ENCODE peak calls at places on chromosomes 1 and 21, in five cellular contexts. J is left lung, B is cardiac muscle cell, Q is right lobe of liver, P is adipocyte. X is an unnamed sample.

GRCh38 chr1:32981003-32981909 is 16.6 kb upstream of the RNF19B start:
- DNase-seq in P (peak; percentile 47), B (no peak), Q (no peak), J (peak; percentile 84), X (no peak)

GRCh38 chr1:41963636-41964035 is 44.9 kb upstream of the HIVEP3 start:
- DNase-seq in Q (no peak), J (no peak), P (no peak), B (no peak), X (no peak)

GRCh38 chr21:46097826-46098286 is at the start of gene COL6A2:
- DNase-seq in Q (peak; percentile 59), B (peak; percentile 82), P (peak; percentile 89), J (peak; percentile 53), X (peak; percentile 75)

GRCh38 chr21:28229811-28230210 is 762.9 kb downstream of the LTN1 start:
- DNase-seq in P (peak; percentile 82), J (no peak), Q (no peak), B (no peak), X (no peak)

GRCh38 chr1:54225378-54225777 is 25.4 kb downstream of the MRPL37 start:
- DNase-seq in B (no peak), J (no peak), P (no peak), Q (no peak), X (no peak)

GRCh38 chr1:220734571-220735326 is 13.4 kb upstream of the MTARC2 start:
- DNase-seq in J (no peak), P (peak; percentile 72), Q (no peak), B (no peak), X (no peak)

GRCh38 chr1:37484325-37485051 is 10.1 kb downstream of the ZC3H12A start:
- DNase-seq in J (no peak), B (no peak), P (no peak), Q (no peak), X (no peak)

GRCh38 chr1:94332952-94333351 is 85.2 kb upstream of the ABCD3 start:
- DNase-seq in B (no peak), P (no peak), J (no peak), Q (no peak), X (no peak)

GRCh38 chr1:203444077-203444683 is 31.4 kb upstream of the PRELP start:
- DNase-seq in J (no peak), Q (no peak), B (no peak), P (no peak), X (no peak)

GRCh38 chr1:230140221-230141001 is 73.4 kb downstream of the GALNT2 start:
- DNase-seq in B (no peak), J (no peak), P (no peak), Q (peak; percentile 52), X (no peak)

GRCh38 chr1:37601441-37601840 is 5.7 kb upstream of the GNL2 start:
- DNase-seq in J (no peak), P (peak; percentile 14), Q (no peak), B (no peak), X (no peak)

GRCh38 chr1:9443913-9444445 is 95.3 kb upstream of the SLC25A33 start:
- DNase-seq in J (no peak), P (peak; percentile 23), Q (no peak), B (peak; percentile 27), X (no peak)

GRCh38 chr1:36971832-36972231 is 62.5 kb downstream of the GRIK3 start:
- DNase-seq in P (no peak), J (no peak), B (no peak), Q (no peak), X (no peak)

GRCh38 chr1:159879136-159879535 is 16.7 kb upstream of the VSIG8 start:
- DNase-seq in Q (no peak), B (no peak), J (no peak), P (no peak), X (no peak)

GRCh38 chr1:155967410-155968400 is 10.6 kb downstream of the ARHGEF2 start:
- DNase-seq in Q (peak; percentile 62), B (no peak), P (no peak), J (no peak), X (no peak)

GRCh38 chr1:9859252-9860014 is 35.7 kb upstream of the CLSTN1 start:
- DNase-seq in J (no peak), P (peak; percentile 20), B (no peak), Q (no peak), X (no peak)

GRCh38 chr1:59316497-59317128 is 19.7 kb downstream of the FGGY start:
- DNase-seq in B (no peak), J (no peak), P (peak; percentile 84), Q (no peak), X (no peak)

GRCh38 chr1:189121941-189122340 is 1355.7 kb downstream of the BRINP3 start:
- DNase-seq in P (peak; percentile 73), J (no peak), Q (no peak), B (no peak), X (no peak)

GRCh38 chr1:56688522-56689026 is 43.5 kb downstream of the PRKAA2 start:
- DNase-seq in B (no peak), Q (no peak), P (peak; percentile 50), J (no peak), X (no peak)

GRCh38 chr1:227729881-227730629 is 5.0 kb downstream of the JMJD4 start:
- DNase-seq in J (no peak), P (peak; percentile 75), B (peak; percentile 38), Q (no peak), X (no peak)

GRCh38 chr1:8629241-8630091 is 188.0 kb downstream of the RERE start:
- DNase-seq in Q (no peak), J (no peak), P (peak; percentile 43), B (peak; percentile 42), X (no peak)

GRCh38 chr1:1908506-1908791 is 6.6 kb upstream of the CALML6 start:
- DNase-seq in Q (no peak), B (no peak), J (no peak), P (no peak), X (no peak)

GRCh38 chr1:16013220-16013907 is 4.5 kb downstream of the HSPB7 start:
- DNase-seq in J (peak; percentile 78), B (peak; percentile 90), P (peak; percentile 74), Q (peak; percentile 55), X (peak; percentile 76)

GRCh38 chr21:15967661-15968060 is 237.9 kb downstream of the USP25 start:
- DNase-seq in P (peak; percentile 18), B (no peak), J (no peak), Q (no peak), X (no peak)

GRCh38 chr1:143691400-143691891 is 280.3 kb downstream of the FAM72C start:
- DNase-seq in B (no peak), J (no peak), Q (no peak), P (peak; percentile 3), X (no peak)

GRCh38 chr1:143689781-143690180 is 282.0 kb downstream of the FAM72C start:
- DNase-seq in P (no peak), B (no peak), Q (no peak), J (no peak), X (no peak)

GRCh38 chr1:143691971-143692529 is 279.7 kb downstream of the FAM72C start:
- DNase-seq in P (no peak), Q (no peak), B (no peak), J (no peak), X (no peak)

GRCh38 chr1:143698016-143698415 is 273.8 kb downstream of the FAM72C start:
- DNase-seq in Q (peak; percentile 43), B (no peak), P (peak; percentile 6), J (no peak), X (no peak)

GRCh38 chr1:143694085-143694484 is 277.7 kb downstream of the FAM72C start:
- DNase-seq in Q (no peak), P (no peak), B (no peak), J (no peak), X (no peak)
- H3K4me1 ChIP-seq in Q (no peaks in the 10 kb centered on the region), P (peaks cover 1% of the 10 kb centered on the region), B (no peaks in the 10 kb centered on the region), J (no peaks in the 10 kb centered on the region), X (no peaks in the 10 kb centered on the region)

GRCh38 chr1:92476071-92476607 is 10.6 kb downstream of the GFI1 start:
- DNase-seq in B (no peak), Q (no peak), J (no peak), P (no peak), X (no peak)

GRCh38 chr1:92478393-92478792 is 8.3 kb downstream of the GFI1 start:
- DNase-seq in J (no peak), B (no peak), Q (no peak), P (no peak), X (no peak)

GRCh38 chr1:92473781-92474495 is 12.8 kb downstream of the GFI1 start:
- DNase-seq in Q (no peak), P (no peak), B (no peak), J (no peak), X (no peak)

GRCh38 chr1:92479587-92479986 is 7.1 kb downstream of the GFI1 start:
- DNase-seq in J (no peak), B (no peak), Q (no peak), P (no peak), X (no peak)

DNA sequence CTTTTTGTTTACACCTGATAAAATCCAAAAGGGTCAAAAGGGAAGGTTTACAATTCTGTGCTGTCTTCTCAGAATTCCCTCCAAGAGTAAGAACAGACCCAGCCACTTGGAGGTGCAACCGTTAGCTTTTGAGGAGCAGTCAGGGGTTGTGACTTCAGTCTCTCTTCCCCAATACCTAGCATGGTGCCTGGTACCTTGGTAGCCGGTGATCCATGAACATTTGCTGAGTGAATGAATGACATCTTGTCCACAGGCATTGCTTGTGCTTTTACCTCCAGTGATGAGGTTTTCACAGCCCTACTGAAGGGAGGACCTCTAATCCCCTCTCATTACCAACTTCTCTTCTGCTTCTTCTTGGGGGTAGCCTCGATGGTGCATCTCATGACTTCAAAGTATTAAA is 11.7 kb downstream of the GFI1 start:
- DNase-seq in P (no peak), Q (no peak), B (no peak), J (no peak), X (no peak)
- H3K27me3 ChIP-seq in P (peaks cover 49% of the 10 kb centered on the region), Q (no peaks in the 10 kb centered on the region), B (peaks cover 64% of the 10 kb centered on the region), J (peaks cover 9% of the 10 kb centered on the region), X (peaks cover 46% of the 10 kb centered on the region)

DNA sequence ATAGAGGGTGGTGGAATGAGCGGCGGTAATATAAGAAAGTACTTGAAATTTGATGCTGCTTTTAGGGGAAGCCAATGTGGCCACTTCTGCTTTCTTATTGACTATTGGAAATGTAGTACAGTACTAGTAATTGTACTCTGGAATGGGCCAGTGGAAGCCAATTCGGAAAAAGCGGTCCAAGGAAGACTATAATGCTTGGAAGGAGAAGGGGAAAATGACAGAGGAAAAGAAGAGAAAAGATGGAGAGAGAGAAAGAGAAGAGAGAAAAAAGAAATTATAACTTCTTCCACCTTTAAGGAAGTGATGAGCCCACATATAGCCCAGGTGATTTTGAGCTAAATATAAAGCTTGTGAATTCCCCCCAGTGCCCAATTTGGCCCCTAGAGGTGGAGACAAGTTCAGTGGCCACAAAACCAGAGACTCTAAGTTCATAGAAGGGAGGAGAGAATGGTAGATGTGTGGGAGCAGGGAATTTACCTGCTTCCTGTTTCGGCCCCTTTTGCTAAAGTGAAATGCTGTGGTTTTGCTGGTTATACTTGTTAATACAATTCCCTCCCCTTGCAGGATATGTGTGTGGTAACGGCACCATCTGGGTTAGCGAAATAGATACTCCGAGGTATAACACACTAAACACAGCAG is 35.7 kb upstream of the DUSP10 start:
- DNase-seq in Q (no peak), J (no peak), P (no peak), B (no peak), X (no peak)
- H3K4me1 ChIP-seq in Q (no peaks in the 10 kb centered on the region), J (peaks cover 32% of the 10 kb centered on the region), P (peaks cover 33% of the 10 kb centered on the region), B (no peaks in the 10 kb centered on the region), X (no peaks in the 10 kb centered on the region)

DNA sequence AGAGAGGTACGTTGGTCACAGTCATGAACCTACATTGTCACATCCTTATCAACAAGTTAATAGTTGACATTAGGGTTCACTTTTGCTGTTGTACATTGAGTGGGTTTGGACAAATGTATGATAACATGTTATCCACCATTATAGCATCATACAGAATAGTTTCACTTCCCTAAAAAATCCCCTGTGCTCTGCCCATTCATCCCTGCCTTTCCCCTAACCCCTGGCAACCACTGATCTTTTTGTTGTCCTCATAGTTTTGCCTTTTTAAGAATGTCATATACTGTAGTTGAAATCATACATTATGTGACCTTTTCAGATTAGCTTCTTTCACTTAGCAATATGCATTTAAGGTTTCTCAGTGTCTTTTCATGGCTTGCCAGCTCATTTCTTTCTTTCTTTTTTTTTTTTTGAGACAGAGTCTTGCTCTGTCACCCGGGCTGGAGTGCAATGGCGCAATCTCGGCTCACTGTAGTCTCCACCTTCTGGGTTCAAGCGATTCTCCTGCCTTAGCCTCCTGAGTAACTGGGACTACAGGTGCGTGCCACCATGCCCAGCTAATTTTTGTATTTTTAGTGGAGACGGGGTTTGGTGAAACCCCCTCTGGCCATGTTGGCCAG is 50.6 kb downstream of the UCK2 start:
- DNase-seq in B (no peak), Q (no peak), P (no peak), J (no peak), X (no peak)
- H3K27me3 ChIP-seq in B (no peaks in the 10 kb centered on the region), Q (no peaks in the 10 kb centered on the region), P (no peaks in the 10 kb centered on the region), J (no peaks in the 10 kb centered on the region), X (no peaks in the 10 kb centered on the region)

X was measured in left ventricle myocardium inferior.